ENCODE peak calls at places on chromosome 2, in four cellular contexts. S is fibroblast of mammary gland, J is AG04449, G is AG10803. C is an unnamed sample.

GRCh38 chr2:1855150-1855549 is 110.8 kb upstream of the PXDN start:
- DNase-seq in S (no peak), J (no peak), G (no peak), C (no peak)

GRCh38 chr2:210224660-210225460 is at the start of gene ACADL:
- DNase-seq in S (peak; percentile 11), J (no peak), G (peak; percentile 15), C (no peak)

GRCh38 chr2:73176205-73176880 is 26.0 kb upstream of the NOTO start:
- DNase-seq in S (no peak), J (no peak), G (peak; percentile 3), C (peak; percentile 13)

GRCh38 chr2:128284037-128284441 is 34.6 kb downstream of the HS6ST1 start:
- DNase-seq in S (no peak), J (no peak), G (no peak), C (no peak)

GRCh38 chr2:239035997-239036731 is 188.3 kb downstream of the TWIST2 start:
- DNase-seq in S (no peak), J (no peak), G (no peak), C (no peak)

GRCh38 chr2:145200307-145200706 is 680.4 kb upstream of the ZEB2 start:
- DNase-seq in S (no peak), J (no peak), G (no peak), C (no peak)

GRCh38 chr2:64978514-64979268 is 10.5 kb upstream of the SLC1A4 start:
- DNase-seq in S (peak; percentile 42), J (no peak), G (peak; percentile 30), C (peak; percentile 45)

GRCh38 chr2:196233033-196233807 is 61.8 kb upstream of the STK17B start:
- DNase-seq in S (peak; percentile 70), J (no peak), G (peak; percentile 89), C (peak; percentile 87)

GRCh38 chr2:226660124-226660523 is 139.5 kb downstream of the IRS1 start:
- DNase-seq in S (no peak), J (no peak), G (no peak), C (no peak)

GRCh38 chr2:230160112-230160660 is 59.6 kb downstream of the SP110 start:
- DNase-seq in S (peak; percentile 54), J (no peak), G (peak; percentile 45), C (peak; percentile 65)

GRCh38 chr2:201628545-201628944 is 14.8 kb downstream of the TMEM237 start:
- DNase-seq in S (no peak), J (no peak), G (peak; percentile 62), C (no peak)

GRCh38 chr2:112121682-112122254 is 16.4 kb upstream of the FBLN7 start:
- DNase-seq in S (peak; percentile 70), J (no peak), G (peak; percentile 57), C (peak; percentile 47)

DNA sequence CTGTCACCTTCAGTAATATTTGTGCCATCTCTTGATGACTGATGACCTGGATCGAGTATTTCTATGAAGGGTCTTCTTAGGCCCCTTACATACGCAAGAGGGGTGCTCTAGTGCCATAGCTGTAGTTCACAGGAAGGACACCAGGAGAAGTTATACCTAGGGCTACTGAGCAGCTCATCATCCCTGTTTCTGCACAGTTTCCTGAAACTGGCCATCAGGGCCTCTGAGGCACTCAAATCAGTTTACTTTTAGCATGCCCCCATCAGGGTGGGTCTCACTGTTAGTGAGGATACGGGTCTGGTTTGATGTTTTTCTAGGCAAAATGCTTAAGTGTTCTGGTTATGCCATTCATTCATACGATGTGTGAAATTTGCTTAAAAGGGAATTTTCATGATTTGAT is 20.0 kb upstream of the FBLN7 start:
- DNase-seq in S (no peak), J (no peak), G (no peak), C (no peak)
- TF ChIP-seq CTCF in S (peak; percentile 16), J (no peak), G (peak; percentile 18), C (no peak)

GRCh38 chr2:217835931-217836881 is 166.6 kb downstream of the TNS1 start:
- DNase-seq in S (peak; percentile 97), J (peak; percentile 60), G (peak; percentile 99), C (peak; percentile 40)

GRCh38 chr2:217838409-217838831 is 164.4 kb downstream of the TNS1 start:
- DNase-seq in S (no peak), J (no peak), G (no peak), C (no peak)

GRCh38 chr2:217834744-217835513 is 167.9 kb downstream of the TNS1 start:
- DNase-seq in S (no peak), J (no peak), G (no peak), C (no peak)

GRCh38 chr2:217837530-217837929 is 165.3 kb downstream of the TNS1 start:
- DNase-seq in S (no peak), J (no peak), G (no peak), C (no peak)

GRCh38 chr2:217837001-217837491 is 165.7 kb downstream of the TNS1 start:
- DNase-seq in S (peak; percentile 84), J (no peak), G (peak; percentile 93), C (peak; percentile 23)
- TF ChIP-seq CTCF in S (peak; percentile 19), J (peak; percentile 39), G (peak; percentile 48), C (no peak)

GRCh38 chr2:85213404-85213803 is 80.2 kb downstream of the TCF7L1 start:
- DNase-seq in S (no peak), J (no peak), G (no peak), C (no peak)

GRCh38 chr2:85216927-85217326 is 83.7 kb downstream of the TCF7L1 start:
- DNase-seq in S (no peak), J (no peak), G (no peak), C (no peak)

GRCh38 chr2:85216051-85216431 is 82.8 kb downstream of the TCF7L1 start:
- DNase-seq in S (peak; percentile 6), J (no peak), G (no peak), C (no peak)

GRCh38 chr2:85213893-85214512 is 80.8 kb downstream of the TCF7L1 start:
- DNase-seq in S (no peak), J (no peak), G (no peak), C (no peak)

DNA sequence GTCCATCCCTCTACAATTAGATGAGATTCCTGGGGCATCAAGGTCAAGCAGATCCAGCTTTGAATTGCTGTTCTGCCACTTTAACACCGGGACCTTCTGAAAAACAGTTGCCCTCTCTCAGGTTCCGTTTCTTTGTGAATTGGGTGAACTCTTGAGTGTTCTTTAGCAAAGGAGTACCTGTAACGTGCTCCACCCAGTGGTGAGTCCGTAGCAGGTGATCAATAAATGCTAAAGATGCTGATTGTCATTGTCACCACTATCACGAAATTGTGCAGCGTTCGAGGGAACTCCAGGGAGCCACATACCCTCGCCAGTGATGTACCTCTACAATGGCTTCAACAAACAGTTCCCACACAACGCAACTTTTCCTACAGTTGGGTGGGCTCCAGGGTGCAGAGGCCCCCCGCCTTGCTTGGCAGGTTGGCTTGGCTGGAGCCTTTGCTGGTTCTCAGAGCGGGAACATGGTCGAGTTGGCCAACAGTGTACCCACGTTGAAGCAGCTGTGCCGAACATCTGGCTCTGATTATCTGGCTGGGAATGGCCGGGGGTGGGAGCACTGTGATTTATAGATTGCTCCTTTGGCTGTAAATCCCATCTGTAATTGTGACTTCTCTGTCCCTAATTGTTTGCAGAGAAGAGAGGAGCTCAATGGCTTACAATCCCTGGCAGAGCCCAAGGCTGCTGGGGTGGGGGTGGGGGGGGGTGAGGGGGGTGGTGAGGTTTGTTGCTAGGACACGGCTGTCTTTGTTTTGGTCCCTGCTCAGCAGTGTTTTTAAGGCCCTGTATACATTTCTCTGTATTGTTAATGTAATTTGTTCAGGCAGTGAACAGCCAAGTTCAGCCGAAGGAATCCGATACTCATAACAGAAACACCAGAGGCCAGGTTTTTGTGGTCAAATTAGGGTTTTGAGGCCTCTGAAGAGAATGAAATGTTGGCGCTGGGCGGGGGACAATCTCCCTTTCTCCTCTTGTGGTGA is 82.2 kb downstream of the TCF7L1 start:
- DNase-seq in S (peak; percentile 86), J (peak; percentile 79), G (peak; percentile 98), C (no peak)
- TF ChIP-seq CTCF in S (no peak), J (no peak), G (peak; percentile 10), C (no peak)

GRCh38 chr2:171960570-171960969 is 38.3 kb downstream of the HAT1 start:
- DNase-seq in S (no peak), J (no peak), G (no peak), C (no peak)

GRCh38 chr2:171956135-171956830 is 34.0 kb downstream of the HAT1 start:
- DNase-seq in S (no peak), J (no peak), G (no peak), C (no peak)

GRCh38 chr2:171958475-171958874 is 36.2 kb downstream of the HAT1 start:
- DNase-seq in S (peak; percentile 75), J (peak; percentile 40), G (peak; percentile 78), C (peak; percentile 31)

GRCh38 chr2:171959998-171960397 is 37.7 kb downstream of the HAT1 start:
- DNase-seq in S (no peak), J (no peak), G (no peak), C (no peak)

GRCh38 chr2:171957061-171957460 is 34.8 kb downstream of the HAT1 start:
- DNase-seq in S (peak; percentile 10), J (no peak), G (peak; percentile 27), C (peak; percentile 27)
- TF ChIP-seq CTCF in S (peak; percentile 1), J (no peak), G (peak; percentile 39), C (no peak)

GRCh38 chr2:16900405-16901025 is 234.9 kb upstream of the CYRIA start:
- DNase-seq in S (no peak), J (no peak), G (no peak), C (peak; percentile 73)
- TF ChIP-seq CTCF in S (peak; percentile 24), J (no peak), G (peak; percentile 20), C (peak; percentile 46)

DNA sequence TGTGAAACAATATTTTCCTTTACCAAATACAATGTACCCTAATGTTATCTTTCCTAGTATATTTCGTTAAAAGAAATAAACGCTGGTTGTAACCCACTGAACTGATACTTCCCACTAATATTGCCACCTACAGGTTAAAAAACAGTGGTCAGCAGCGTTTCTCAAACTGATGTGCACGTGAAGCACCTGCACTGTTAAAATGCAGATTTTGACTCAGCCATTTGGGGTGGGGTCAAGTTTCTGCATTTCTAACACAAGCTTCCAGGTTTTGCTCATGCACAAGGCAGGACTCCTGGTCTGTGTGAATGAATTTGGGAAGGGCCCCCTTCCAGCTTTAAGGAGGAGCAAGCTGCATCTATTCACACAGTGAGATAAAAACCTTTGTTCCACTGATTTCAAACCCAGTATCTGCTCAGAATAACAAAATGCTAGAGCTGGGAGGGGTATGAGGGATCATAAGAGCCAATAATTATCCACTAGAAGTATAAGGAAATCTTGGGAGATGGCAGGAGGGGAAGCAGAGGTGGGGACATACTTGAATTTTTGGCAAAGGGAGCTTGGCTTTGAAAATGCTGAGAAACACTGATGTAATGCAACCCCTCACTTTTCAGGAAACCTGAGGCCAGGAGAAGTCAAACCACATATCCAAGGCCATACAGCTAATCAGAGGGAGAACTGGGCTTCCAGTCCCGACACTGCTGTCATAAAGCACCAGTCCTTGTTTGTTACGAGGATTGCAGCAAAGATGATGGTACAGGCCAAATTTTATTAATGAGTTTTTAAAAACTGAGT is 116.2 kb downstream of the RBMS1 start:
- DNase-seq in S (peak; percentile 49), J (no peak), G (no peak), C (no peak)
- TF ChIP-seq CTCF in S (peak; percentile 13), J (no peak), G (no peak), C (no peak)

C was measured in MCF 10A.